ENCODE peak calls at places on chromosomes 12 and 14, in nine cellular contexts. One of them, this sample, is unnamed. For H3K36me3 and H3K9me3, the result is how much of the 10 kb centered on the place peaks cover.

GRCh38 chr12:2853626-2854025 is 3.2 kb downstream of the TEX52 start:
- DNase-seq in left ventricle myocardium inferior: peak
- DNase-seq in SK-N-SH: peak
- DNase-seq in IMR-90: peak
- DNase-seq in HAP-1: peak
- DNase-seq in pancreas: peak
- DNase-seq in Caco-2: peak
- DNase-seq in GM23248: peak
- DNase-seq in psoas muscle: peak
- DNase-seq in this sample: peak

GRCh38 chr14:31060253-31060875 is 34.2 kb upstream of the STRN3 start:
- DNase-seq in left ventricle myocardium inferior: no peak
- DNase-seq in SK-N-SH: no peak
- DNase-seq in IMR-90: no peak
- DNase-seq in HAP-1: no peak
- DNase-seq in pancreas: no peak
- DNase-seq in Caco-2: no peak
- DNase-seq in GM23248: no peak
- DNase-seq in psoas muscle: no peak
- DNase-seq in this sample: no peak

GRCh38 chr12:48793696-48794095 is 4.8 kb upstream of the ADCY6 start:
- DNase-seq in left ventricle myocardium inferior: no peak
- DNase-seq in SK-N-SH: no peak
- DNase-seq in IMR-90: no peak
- DNase-seq in HAP-1: no peak
- DNase-seq in pancreas: no peak
- DNase-seq in Caco-2: no peak
- DNase-seq in GM23248: no peak
- DNase-seq in psoas muscle: no peak
- DNase-seq in this sample: no peak

GRCh38 chr14:99215277-99215676 is 56.7 kb downstream of the BCL11B start:
- DNase-seq in left ventricle myocardium inferior: no peak
- DNase-seq in SK-N-SH: no peak
- DNase-seq in IMR-90: no peak
- DNase-seq in HAP-1: no peak
- DNase-seq in pancreas: no peak
- DNase-seq in Caco-2: no peak
- DNase-seq in GM23248: peak
- DNase-seq in psoas muscle: no peak
- DNase-seq in this sample: peak

GRCh38 chr12:186006-186625 is 27.8 kb downstream of the SLC6A12 start:
- DNase-seq in left ventricle myocardium inferior: no peak
- DNase-seq in SK-N-SH: no peak
- DNase-seq in IMR-90: no peak
- DNase-seq in HAP-1: no peak
- DNase-seq in pancreas: no peak
- DNase-seq in Caco-2: no peak
- DNase-seq in GM23248: no peak
- DNase-seq in psoas muscle: no peak
- DNase-seq in this sample: no peak

GRCh38 chr14:24913746-24914145 is 136.2 kb downstream of the STXBP6 start:
- DNase-seq in left ventricle myocardium inferior: no peak
- DNase-seq in SK-N-SH: no peak
- DNase-seq in IMR-90: no peak
- DNase-seq in HAP-1: no peak
- DNase-seq in pancreas: no peak
- DNase-seq in Caco-2: no peak
- DNase-seq in GM23248: no peak
- DNase-seq in psoas muscle: no peak
- DNase-seq in this sample: no peak

GRCh38 chr12:13586361-13586760 is 389.8 kb downstream of the EMP1 start:
- DNase-seq in left ventricle myocardium inferior: no peak
- DNase-seq in SK-N-SH: no peak
- DNase-seq in IMR-90: no peak
- DNase-seq in HAP-1: no peak
- DNase-seq in pancreas: no peak
- DNase-seq in Caco-2: no peak
- DNase-seq in GM23248: no peak
- DNase-seq in psoas muscle: no peak
- DNase-seq in this sample: no peak

GRCh38 chr12:100163416-100164152 is 20.9 kb upstream of the BLTP3B start:
- DNase-seq in left ventricle myocardium inferior: peak
- DNase-seq in SK-N-SH: peak
- DNase-seq in IMR-90: peak
- DNase-seq in HAP-1: peak
- DNase-seq in pancreas: peak
- DNase-seq in Caco-2: no peak
- DNase-seq in GM23248: peak
- DNase-seq in psoas muscle: peak
- DNase-seq in this sample: peak

GRCh38 chr14:95273041-95273978 is 46.4 kb downstream of the CLMN start:
- DNase-seq in left ventricle myocardium inferior: no peak
- DNase-seq in SK-N-SH: no peak
- DNase-seq in IMR-90: no peak
- DNase-seq in HAP-1: no peak
- DNase-seq in pancreas: no peak
- DNase-seq in Caco-2: no peak
- DNase-seq in GM23248: peak
- DNase-seq in psoas muscle: no peak
- DNase-seq in this sample: no peak

GRCh38 chr14:69008411-69008810 is 29.3 kb upstream of the ACTN1 start:
- DNase-seq in left ventricle myocardium inferior: no peak
- DNase-seq in SK-N-SH: no peak
- DNase-seq in IMR-90: peak
- DNase-seq in HAP-1: peak
- DNase-seq in pancreas: no peak
- DNase-seq in Caco-2: no peak
- DNase-seq in GM23248: peak
- DNase-seq in psoas muscle: no peak
- DNase-seq in this sample: peak

GRCh38 chr12:88993655-88994054 is 358.6 kb downstream of the DUSP6 start:
- DNase-seq in left ventricle myocardium inferior: no peak
- DNase-seq in SK-N-SH: peak
- DNase-seq in IMR-90: peak
- DNase-seq in HAP-1: peak
- DNase-seq in pancreas: no peak
- DNase-seq in Caco-2: peak
- DNase-seq in GM23248: peak
- DNase-seq in psoas muscle: no peak
- DNase-seq in this sample: no peak

GRCh38 chr12:10119072-10119471 is 10.9 kb downstream of the CLEC7A start:
- DNase-seq in left ventricle myocardium inferior: no peak
- DNase-seq in SK-N-SH: no peak
- DNase-seq in IMR-90: peak
- DNase-seq in HAP-1: no peak
- DNase-seq in pancreas: no peak
- DNase-seq in Caco-2: no peak
- DNase-seq in GM23248: peak
- DNase-seq in psoas muscle: no peak
- DNase-seq in this sample: no peak

GRCh38 chr12:28378749-28379148 is 188.5 kb downstream of the CCDC91 start:
- DNase-seq in left ventricle myocardium inferior: no peak
- DNase-seq in SK-N-SH: no peak
- DNase-seq in IMR-90: peak
- DNase-seq in HAP-1: peak
- DNase-seq in pancreas: no peak
- DNase-seq in Caco-2: no peak
- DNase-seq in GM23248: peak
- DNase-seq in psoas muscle: no peak
- DNase-seq in this sample: no peak

GRCh38 chr14:87712386-87713113 is 280.4 kb downstream of the GALC start:
- DNase-seq in left ventricle myocardium inferior: no peak
- DNase-seq in SK-N-SH: no peak
- DNase-seq in IMR-90: no peak
- DNase-seq in HAP-1: no peak
- DNase-seq in pancreas: no peak
- DNase-seq in Caco-2: no peak
- DNase-seq in GM23248: no peak
- DNase-seq in psoas muscle: no peak
- DNase-seq in this sample: peak

GRCh38 chr12:57112492-57113294 is 1.5 kb upstream of the STAT6 start:
- DNase-seq in left ventricle myocardium inferior: no peak
- DNase-seq in SK-N-SH: no peak
- DNase-seq in IMR-90: no peak
- DNase-seq in HAP-1: no peak
- DNase-seq in pancreas: no peak
- DNase-seq in Caco-2: no peak
- DNase-seq in GM23248: no peak
- DNase-seq in psoas muscle: no peak
- DNase-seq in this sample: peak

DNA sequence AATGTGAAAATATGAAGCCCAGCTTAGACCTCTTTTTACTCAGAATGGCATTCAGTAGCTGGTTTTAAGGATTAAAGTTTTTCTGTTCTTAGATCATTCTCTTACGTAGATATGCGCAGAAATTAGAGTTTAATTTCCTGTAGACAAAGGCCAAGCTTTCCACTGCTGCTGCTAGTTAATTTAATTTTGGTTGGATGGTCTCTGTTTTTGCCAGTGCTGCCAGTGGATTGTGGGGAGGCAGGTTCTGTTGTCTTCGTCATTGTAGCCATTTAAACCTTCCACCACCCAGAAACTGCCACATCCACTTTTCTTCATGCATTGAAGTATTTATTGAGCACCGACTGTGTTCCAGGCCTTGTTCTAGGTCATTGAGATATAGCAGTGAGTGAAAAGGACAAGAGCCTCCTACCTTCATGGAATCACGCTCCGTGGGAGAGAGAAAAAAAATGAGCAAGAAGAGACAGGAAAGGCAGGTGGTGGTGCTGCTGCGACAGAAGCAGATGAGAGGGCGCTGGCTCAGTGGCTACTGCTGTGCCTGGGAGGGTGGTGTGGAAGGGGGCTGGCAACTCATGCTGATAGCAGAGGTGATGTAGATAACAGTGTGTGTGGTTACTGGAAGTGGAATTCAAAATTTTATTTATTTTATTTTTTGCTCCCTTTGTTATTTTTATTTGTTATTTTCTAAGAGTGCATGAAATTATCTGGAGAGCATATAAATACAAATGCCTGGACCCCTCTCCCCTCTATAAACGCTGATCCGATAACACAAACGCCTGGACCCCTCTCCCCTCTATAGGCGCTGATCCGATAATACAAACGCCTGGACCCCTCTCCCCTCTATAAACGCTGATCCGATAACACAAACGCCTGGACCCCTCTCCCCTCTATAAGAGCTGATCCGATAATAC is 33.3 kb downstream of the DYNC1H1 start:
- DNase-seq in left ventricle myocardium inferior: no peak
- DNase-seq in SK-N-SH: peak
- DNase-seq in IMR-90: no peak
- DNase-seq in HAP-1: no peak
- DNase-seq in pancreas: no peak
- DNase-seq in Caco-2: no peak
- DNase-seq in GM23248: no peak
- DNase-seq in psoas muscle: no peak
- DNase-seq in this sample: no peak
- H3K36me3 ChIP-seq in left ventricle myocardium inferior: half or more
- H3K36me3 ChIP-seq in SK-N-SH: half or more
- H3K36me3 ChIP-seq in IMR-90: half or more
- H3K36me3 ChIP-seq in HAP-1: half or more
- H3K36me3 ChIP-seq in pancreas: half or more
- H3K36me3 ChIP-seq in Caco-2: under half
- H3K36me3 ChIP-seq in GM23248: half or more
- H3K36me3 ChIP-seq in psoas muscle: half or more
- H3K36me3 ChIP-seq in this sample: half or more

DNA sequence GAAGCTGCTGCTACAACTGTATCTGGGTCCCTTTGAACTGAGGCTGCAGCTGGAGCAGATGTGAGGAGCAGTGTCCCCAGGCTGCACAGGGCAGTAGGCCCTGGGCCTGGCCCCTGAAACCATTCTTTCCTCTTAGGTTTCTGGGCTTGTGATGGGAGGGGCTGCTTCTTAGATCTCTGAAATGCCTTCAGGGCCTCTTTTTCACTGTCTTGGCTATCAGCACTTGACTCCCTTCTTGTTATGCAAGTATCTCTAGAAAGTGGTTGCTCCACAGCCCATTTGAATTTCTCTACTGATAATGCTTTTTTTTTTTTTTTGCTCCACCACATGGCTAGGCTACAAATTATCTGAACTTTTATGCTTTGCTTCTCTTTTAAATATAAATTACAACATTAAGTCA is 41.0 kb downstream of the ACSM4 start:
- DNase-seq in left ventricle myocardium inferior: no peak
- DNase-seq in SK-N-SH: no peak
- DNase-seq in IMR-90: no peak
- DNase-seq in HAP-1: no peak
- DNase-seq in pancreas: no peak
- DNase-seq in Caco-2: no peak
- DNase-seq in GM23248: no peak
- DNase-seq in psoas muscle: no peak
- DNase-seq in this sample: no peak
- H3K9me3 ChIP-seq in left ventricle myocardium inferior: under half
- H3K9me3 ChIP-seq in SK-N-SH: under half
- H3K9me3 ChIP-seq in IMR-90: under half
- H3K9me3 ChIP-seq in HAP-1: under half
- H3K9me3 ChIP-seq in pancreas: under half
- H3K9me3 ChIP-seq in Caco-2: under half
- H3K9me3 ChIP-seq in GM23248: under half
- H3K9me3 ChIP-seq in psoas muscle: under half
- H3K9me3 ChIP-seq in this sample: under half

DNA sequence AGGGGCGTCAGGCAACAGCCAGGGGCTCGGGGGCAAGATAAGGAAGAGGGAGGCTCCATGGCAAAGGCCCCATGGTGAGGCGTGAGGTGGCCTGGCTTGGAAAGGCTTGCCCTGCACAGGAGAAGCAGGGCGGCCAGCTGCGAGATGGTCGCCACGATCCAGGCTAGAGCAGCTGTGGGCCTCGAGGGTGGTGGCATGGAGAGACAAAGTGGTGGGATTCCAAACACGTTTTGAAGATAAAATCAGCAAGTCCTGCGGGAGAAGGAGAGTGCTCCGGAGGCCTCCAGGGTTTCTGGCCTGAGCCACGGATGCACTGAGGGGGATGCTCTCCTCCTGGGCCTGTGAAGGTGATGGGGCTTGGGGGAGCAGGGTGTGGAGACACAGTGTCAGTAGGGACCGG is 20.5 kb upstream of the DLK1 start:
- DNase-seq in left ventricle myocardium inferior: no peak
- DNase-seq in SK-N-SH: peak
- DNase-seq in IMR-90: no peak
- DNase-seq in HAP-1: no peak
- DNase-seq in pancreas: no peak
- DNase-seq in Caco-2: no peak
- DNase-seq in GM23248: no peak
- DNase-seq in psoas muscle: no peak
- DNase-seq in this sample: peak
- H3K36me3 ChIP-seq in left ventricle myocardium inferior: under half
- H3K36me3 ChIP-seq in SK-N-SH: under half
- H3K36me3 ChIP-seq in IMR-90: under half
- H3K36me3 ChIP-seq in HAP-1: under half
- H3K36me3 ChIP-seq in pancreas: under half
- H3K36me3 ChIP-seq in Caco-2: under half
- H3K36me3 ChIP-seq in GM23248: under half
- H3K36me3 ChIP-seq in psoas muscle: under half
- H3K36me3 ChIP-seq in this sample: under half

DNA sequence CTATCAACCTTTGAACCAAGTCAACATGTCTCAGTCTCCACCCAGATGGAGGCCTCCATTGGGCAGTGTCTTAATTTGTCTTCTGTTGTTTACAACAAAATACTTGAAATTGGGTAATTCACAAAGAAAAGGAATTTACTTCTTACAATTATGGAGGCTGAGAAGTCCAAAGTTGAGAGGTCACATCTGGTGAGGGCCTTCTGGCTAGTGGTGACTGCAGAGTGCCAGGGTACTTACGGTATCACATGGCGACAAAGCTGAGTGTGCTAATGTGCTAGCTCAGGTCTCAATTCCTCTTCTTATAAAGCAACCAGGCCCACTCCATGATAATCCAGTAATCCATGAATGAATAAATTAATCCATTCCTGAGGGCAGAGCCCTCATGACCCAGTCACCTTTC is 4.7 kb downstream of the NID2 start:
- DNase-seq in left ventricle myocardium inferior: no peak
- DNase-seq in SK-N-SH: no peak
- DNase-seq in IMR-90: no peak
- DNase-seq in HAP-1: no peak
- DNase-seq in pancreas: no peak
- DNase-seq in Caco-2: no peak
- DNase-seq in GM23248: no peak
- DNase-seq in psoas muscle: no peak
- DNase-seq in this sample: no peak
- H3K9me3 ChIP-seq in left ventricle myocardium inferior: under half
- H3K9me3 ChIP-seq in SK-N-SH: under half
- H3K9me3 ChIP-seq in IMR-90: under half
- H3K9me3 ChIP-seq in HAP-1: under half
- H3K9me3 ChIP-seq in pancreas: under half
- H3K9me3 ChIP-seq in Caco-2: under half
- H3K9me3 ChIP-seq in GM23248: under half
- H3K9me3 ChIP-seq in psoas muscle: under half
- H3K9me3 ChIP-seq in this sample: under half